ENCODE peak calls at places on chromosomes 4 and X, in four cellular contexts. N is breast epithelium, O is brain microvascular endothelial cell, H is adrenal gland. E is an unnamed sample.

GRCh38 chr4:119518915-119519410 is 109.6 kb downstream of the PDE5A start:
- DNase-seq in O (no peak), H (no peak), N (no peak), E (no peak)

GRCh38 chr4:99843413-99843812 is 26.8 kb downstream of the DAPP1 start:
- DNase-seq in N (no peak), O (no peak), H (no peak), E (no peak)

GRCh38 chr4:16140520-16141249 is 56.9 kb upstream of the PROM1 start:
- DNase-seq in O (peak; percentile 91), N (peak; percentile 63), H (no peak), E (peak; percentile 92)

GRCh38 chr4:72319596-72319995 is 249.4 kb downstream of the ADAMTS3 start:
- DNase-seq in O (peak; percentile 68), H (no peak), N (no peak), E (no peak)

GRCh38 chrX:130688360-130688759 is 214.6 kb downstream of the ENOX2 start:
- DNase-seq in N (no peak), H (no peak), O (no peak), E (no peak)

GRCh38 chrX:134670241-134670811 is 12.1 kb upstream of the PLAC1 start:
- DNase-seq in H (no peak), N (peak; percentile 51), O (peak; percentile 29), E (no peak)

GRCh38 chr4:79851625-79852304 is 221.3 kb downstream of the ANTXR2 start:
- DNase-seq in H (no peak), O (no peak), N (no peak), E (no peak)

GRCh38 chrX:94216738-94217137 is 542.7 kb downstream of the FAM133A start:
- DNase-seq in O (no peak), H (no peak), N (no peak), E (no peak)

GRCh38 chr4:26310264-26310663 is 10.6 kb upstream of the RBPJ start:
- DNase-seq in O (no peak), H (no peak), N (no peak), E (no peak)

GRCh38 chr4:48370260-48371134 is 29.2 kb downstream of the SLAIN2 start:
- DNase-seq in H (no peak), O (no peak), N (no peak), E (no peak)

GRCh38 chr4:54840992-54841768 is 183.4 kb downstream of the KIT start:
- DNase-seq in N (no peak), O (peak; percentile 33), H (no peak), E (no peak)

GRCh38 chr4:184475096-184475461 is 729 bp upstream of the IRF2 start:
- DNase-seq in H (peak; percentile 76), O (peak; percentile 20), N (no peak), E (no peak)

GRCh38 chr4:3829211-3829953 is 63.2 kb downstream of the ADRA2C start:
- DNase-seq in O (no peak), H (no peak), N (no peak), E (no peak)

GRCh38 chr4:44632089-44632488 is 19.3 kb downstream of the YIPF7 start:
- DNase-seq in H (no peak), N (no peak), O (no peak), E (no peak)

GRCh38 chrX:146424422-146424821 is 385.1 kb upstream of the CXorf51B start:
- DNase-seq in H (no peak), N (no peak), O (no peak), E (no peak)

GRCh38 chr4:168794881-168795280 is 215.2 kb downstream of the CBR4 start:
- DNase-seq in N (no peak), H (no peak), O (no peak), E (no peak)

GRCh38 chr4:168797738-168798375 is 212.2 kb downstream of the CBR4 start:
- DNase-seq in H (no peak), N (no peak), O (no peak), E (no peak)

GRCh38 chr4:168795346-168795745 is 214.7 kb downstream of the CBR4 start:
- DNase-seq in O (no peak), H (no peak), N (no peak), E (no peak)

GRCh38 chr4:168796362-168797106 is 213.5 kb downstream of the CBR4 start:
- DNase-seq in H (no peak), N (no peak), O (peak; percentile 96), E (peak; percentile 56)

GRCh38 chr4:168797176-168797575 is 212.9 kb downstream of the CBR4 start:
- DNase-seq in N (no peak), H (no peak), O (peak; percentile 79), E (peak; percentile 83)
- H3K4me3 ChIP-seq in N (no peak overlapping the region), H (no peak overlapping the region), O (no peak overlapping the region), E (no peak overlapping the region)

GRCh38 chr4:40662962-40663604 is 33.4 kb upstream of the RBM47 start:
- DNase-seq in H (peak; percentile 65), N (no peak), O (peak; percentile 71), E (peak; percentile 46)

GRCh38 chr4:40665844-40666243 is 36.2 kb upstream of the RBM47 start:
- DNase-seq in H (no peak), N (no peak), O (no peak), E (no peak)

GRCh38 chr4:40656221-40656863 is 26.7 kb upstream of the RBM47 start:
- DNase-seq in N (no peak), H (no peak), O (no peak), E (no peak)

GRCh38 chr4:40661803-40662202 is 32.1 kb upstream of the RBM47 start:
- DNase-seq in H (no peak), N (no peak), O (no peak), E (no peak)
- H3K4me3 ChIP-seq in H (no peak overlapping the region), N (no peak overlapping the region), O (no peak overlapping the region), E (no peak overlapping the region)

DNA sequence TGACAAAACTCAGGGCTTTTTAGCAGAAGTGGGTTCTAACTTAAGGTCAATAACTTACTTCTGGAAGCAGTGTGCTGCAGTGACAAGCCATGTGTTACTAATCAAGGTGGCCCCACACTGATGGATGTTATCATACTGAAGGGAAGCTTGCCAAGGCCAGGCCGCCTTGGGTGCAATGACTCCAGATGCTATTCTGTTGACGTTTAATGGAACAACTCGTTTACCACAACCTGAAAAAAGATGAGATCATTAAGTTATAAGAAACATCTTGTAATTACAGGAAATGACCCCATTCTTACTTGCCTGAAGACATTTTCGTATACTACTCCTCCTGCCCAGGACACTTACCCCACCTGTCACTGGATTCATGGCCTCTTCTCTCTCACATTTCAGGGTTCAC is 38.9 kb upstream of the TMPRSS11D start:
- DNase-seq in H (peak; percentile 66), O (no peak), N (no peak), E (no peak)
- H3K4me3 ChIP-seq in H (no peak overlapping the region), O (no peak overlapping the region), N (no peak overlapping the region), E (no peak overlapping the region)

GRCh38 chr4:113406723-113407016 is 354.9 kb downstream of the CAMK2D start:
- DNase-seq in O (no peak), H (no peak), N (no peak), E (no peak)
- H3K4me3 ChIP-seq in O (no peak overlapping the region), H (no peak overlapping the region), N (no peak overlapping the region), E (no peak overlapping the region)

DNA sequence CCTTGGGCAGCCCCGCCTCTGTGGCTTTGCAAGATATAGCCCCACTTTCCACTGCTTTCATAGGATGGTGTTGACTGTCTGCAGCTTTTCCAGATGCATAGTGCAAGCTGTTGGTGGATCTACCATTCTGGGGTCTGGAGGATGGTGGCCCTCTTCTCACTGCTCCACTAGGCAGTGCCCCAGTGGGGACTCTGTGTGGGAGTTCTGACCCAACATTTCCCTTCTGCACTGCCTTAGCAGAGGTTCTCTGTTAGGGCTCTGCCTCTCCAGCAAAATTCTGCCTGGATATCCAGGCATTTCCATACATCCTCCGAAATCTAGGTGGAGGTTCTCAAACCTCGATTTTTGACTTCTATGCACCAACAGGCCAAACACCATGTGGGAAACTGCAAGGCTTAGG is 153.7 kb downstream of the TBCK start:
- DNase-seq in N (no peak), H (no peak), O (no peak), E (no peak)
- H3K4me3 ChIP-seq in N (no peak overlapping the region), H (no peak overlapping the region), O (no peak overlapping the region), E (no peak overlapping the region)

DNA sequence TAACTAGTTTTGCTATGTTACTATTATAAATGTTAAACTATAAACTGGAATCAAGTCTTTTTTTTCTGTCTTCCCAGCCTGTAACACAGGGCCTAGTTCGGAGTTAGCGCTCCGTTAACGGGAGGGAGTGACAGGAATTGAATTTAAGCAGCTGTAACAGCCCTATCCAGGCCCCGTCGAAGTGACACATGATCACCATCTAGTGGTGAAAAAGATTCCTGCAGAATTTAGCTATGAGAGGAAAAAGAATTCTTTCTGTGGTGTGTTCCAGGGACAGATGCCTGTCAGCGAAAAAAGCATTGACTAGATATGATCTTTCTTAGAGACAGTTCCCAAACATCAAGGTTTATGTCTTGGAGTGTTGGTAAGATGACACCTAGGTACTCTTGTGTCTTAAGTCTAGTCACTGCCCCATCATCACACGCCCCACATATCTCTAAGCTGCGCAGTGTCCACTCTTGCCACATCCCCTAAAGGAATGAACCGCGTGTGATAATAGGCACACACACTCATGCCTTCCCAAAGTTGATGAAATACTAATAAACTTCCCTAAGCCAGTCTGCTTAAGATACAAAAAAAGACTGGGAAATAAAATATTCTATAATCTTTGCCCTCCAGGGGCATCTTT is 2.1 kb downstream of the GAB3 start:
- DNase-seq in N (no peak), H (peak; percentile 57), O (peak; percentile 47), E (no peak)
- H3K4me3 ChIP-seq in N (no peak overlapping the region), H (no peak overlapping the region), O (no peak overlapping the region), E (no peak overlapping the region)

GRCh38 chr4:41880022-41880837 is 55.0 kb upstream of the TMEM33 start:
- DNase-seq in N (no peak), H (peak; percentile 58), O (no peak), E (no peak)
- H3K4me3 ChIP-seq in N (no peak overlapping the region), H (no peak overlapping the region), O (no peak overlapping the region), E (no peak overlapping the region)

GRCh38 chr4:5463936-5464650 is 244.3 kb downstream of the EVC2 start:
- DNase-seq in N (peak; percentile 45), O (no peak), H (peak; percentile 33), E (no peak)
- H3K4me3 ChIP-seq in N (no peak overlapping the region), O (no peak overlapping the region), H (no peak overlapping the region), E (no peak overlapping the region)

GRCh38 chr4:130722370-130722769 is 1626.4 kb downstream of the C4orf33 start:
- DNase-seq in O (no peak), N (no peak), H (no peak), E (no peak)
- H3K4me3 ChIP-seq in O (no peak overlapping the region), N (no peak overlapping the region), H (no peak overlapping the region), E (no peak overlapping the region)

GRCh38 chr4:113452868-113453620 is 308.5 kb downstream of the CAMK2D start:
- DNase-seq in O (peak; percentile 83), H (no peak), N (no peak), E (peak; percentile 37)
- H3K4me3 ChIP-seq in O (no peak overlapping the region), H (no peak overlapping the region), N (no peak overlapping the region), E (no peak overlapping the region)